ENCODE peak calls at places on chromosomes 3 and 15, in four cellular contexts. K, U, Q and D are unnamed samples.
A peak's percentile ranks its signal among the peaks of the same experiment; 100 is the strongest.

GRCh38 chr3:178320481-178321352 is 215.5 kb upstream of the KCNMB2 start:
- DNase-seq in K (no peak), U (no peak), Q (no peak), D (peak; percentile 63)

GRCh38 chr3:101074518-101074917 is 81.3 kb upstream of the ABI3BP start:
- DNase-seq in K (no peak), U (no peak), Q (no peak), D (no peak)

GRCh38 chr3:112647122-112647521 is 6.2 kb upstream of the CCDC80 start:
- DNase-seq in K (peak; percentile 61), U (no peak), Q (no peak), D (no peak)

GRCh38 chr3:156630081-156630772 is 44.2 kb upstream of the TIPARP start:
- DNase-seq in K (no peak), U (no peak), Q (no peak), D (no peak)

GRCh38 chr3:71447197-71447596 is 136.3 kb downstream of the FOXP1 start:
- DNase-seq in K (no peak), U (no peak), Q (no peak), D (no peak)

GRCh38 chr15:41650806-41651205 is 9.4 kb upstream of the MGA start:
- DNase-seq in K (no peak), U (no peak), Q (no peak), D (no peak)

GRCh38 chr3:48275292-48276027 is 34.6 kb downstream of the ZNF589 start:
- DNase-seq in K (no peak), U (no peak), Q (no peak), D (no peak)

GRCh38 chr3:10288575-10288960 is 4.2 kb downstream of the GHRL start:
- DNase-seq in K (no peak), U (no peak), Q (no peak), D (no peak)

GRCh38 chr3:167611718-167612117 is 42.0 kb downstream of the WDR49 start:
- DNase-seq in K (no peak), U (no peak), Q (no peak), D (no peak)

GRCh38 chr3:157130881-157131251 is 29.1 kb downstream of the CCNL1 start:
- DNase-seq in K (no peak), U (no peak), Q (no peak), D (no peak)

GRCh38 chr3:126338796-126339241 is 18.4 kb downstream of the KLF15 start:
- DNase-seq in K (no peak), U (no peak), Q (peak; percentile 71), D (peak; percentile 69)

GRCh38 chr15:75532413-75533250 is 46.5 kb downstream of the PTPN9 start:
- DNase-seq in K (peak; percentile 64), U (peak; percentile 79), Q (no peak), D (peak; percentile 86)

DNA sequence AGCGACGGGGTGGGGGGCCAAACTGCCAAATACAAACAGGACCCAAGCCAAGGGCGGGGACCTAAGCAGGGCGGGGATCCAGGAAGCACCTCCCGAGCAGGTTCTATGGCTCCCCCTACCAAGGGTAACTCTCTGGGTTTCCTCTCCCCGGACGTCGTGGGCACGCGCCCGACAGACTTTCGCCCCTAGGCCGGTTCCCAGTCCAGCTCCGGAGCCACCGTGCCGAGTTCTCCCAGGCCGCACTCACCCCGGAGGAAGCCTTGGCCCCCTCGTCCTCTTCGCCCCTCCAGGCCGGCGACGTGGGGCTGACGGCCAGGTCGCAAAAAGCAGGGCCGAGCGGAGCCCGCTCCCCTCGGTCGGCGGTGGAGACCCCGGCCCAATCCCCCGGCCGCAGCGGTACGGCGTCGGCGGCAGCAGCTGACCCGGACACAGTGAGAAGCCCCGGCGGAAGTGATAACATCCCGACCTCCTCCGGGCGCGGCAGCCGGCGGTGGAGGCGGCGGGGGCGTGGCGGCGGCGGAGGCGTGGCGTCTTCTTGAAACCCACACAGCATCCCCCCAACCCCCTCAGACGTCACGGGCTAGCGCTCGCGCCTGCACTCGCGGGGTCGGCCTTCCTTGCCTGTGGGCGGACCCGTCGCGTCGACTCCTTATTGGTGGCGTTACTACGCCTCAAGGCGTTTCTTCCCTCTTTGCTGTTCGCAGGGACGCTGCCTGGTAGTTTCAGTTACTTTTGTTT is at the start of gene BNIP2:
- DNase-seq in K (peak; percentile 98), U (peak; percentile 98), Q (peak; percentile 100), D (peak; percentile 100)
- TF ChIP-seq EP300 in K (no peak), U (peak; percentile 91), Q (no peak), D (no peak)

DNA sequence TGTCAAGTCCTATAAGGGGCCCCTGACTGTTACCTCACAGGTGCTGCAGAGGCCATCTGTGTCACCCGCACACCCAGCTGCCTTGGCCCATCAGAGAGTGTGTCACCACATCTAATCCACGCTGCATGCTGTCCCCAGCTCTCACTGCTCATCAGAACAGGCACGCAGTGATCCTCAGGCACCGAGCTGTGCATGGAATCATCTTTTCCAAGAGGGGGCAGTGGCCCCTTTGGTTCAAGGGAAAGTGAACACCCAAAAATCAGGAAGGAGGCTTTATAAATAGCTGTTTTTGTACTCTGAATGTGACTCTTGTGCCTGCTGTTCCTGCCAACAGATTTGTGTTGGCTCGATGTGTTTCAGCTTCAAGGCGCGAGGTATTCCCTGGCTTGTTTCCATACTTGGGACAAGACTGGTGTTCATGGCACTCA is 110.3 kb upstream of the ETV5 start:
- DNase-seq in K (no peak), U (no peak), Q (no peak), D (no peak)
- TF ChIP-seq CTCF in K (no peak), U (no peak), Q (no peak), D (no peak)

GRCh38 chr3:170750478-170750830 is 119.5 kb downstream of the RPL22L1 start:
- DNase-seq in K (no peak), U (no peak), Q (no peak), D (no peak)

GRCh38 chr3:170752571-170753155 is 117.3 kb downstream of the RPL22L1 start:
- DNase-seq in K (no peak), U (no peak), Q (no peak), D (no peak)

GRCh38 chr3:170749765-170750477 is 120.1 kb downstream of the RPL22L1 start:
- DNase-seq in K (no peak), U (no peak), Q (no peak), D (no peak)

GRCh38 chr3:170751894-170752283 is 118.1 kb downstream of the RPL22L1 start:
- DNase-seq in K (no peak), U (no peak), Q (no peak), D (no peak)

GRCh38 chr3:170751083-170751893 is 118.7 kb downstream of the RPL22L1 start:
- DNase-seq in K (peak; percentile 9), U (peak; percentile 69), Q (peak; percentile 84), D (peak; percentile 73)
- TF ChIP-seq EP300 in K (no peak), U (peak; percentile 68), Q (no peak), D (no peak)

DNA sequence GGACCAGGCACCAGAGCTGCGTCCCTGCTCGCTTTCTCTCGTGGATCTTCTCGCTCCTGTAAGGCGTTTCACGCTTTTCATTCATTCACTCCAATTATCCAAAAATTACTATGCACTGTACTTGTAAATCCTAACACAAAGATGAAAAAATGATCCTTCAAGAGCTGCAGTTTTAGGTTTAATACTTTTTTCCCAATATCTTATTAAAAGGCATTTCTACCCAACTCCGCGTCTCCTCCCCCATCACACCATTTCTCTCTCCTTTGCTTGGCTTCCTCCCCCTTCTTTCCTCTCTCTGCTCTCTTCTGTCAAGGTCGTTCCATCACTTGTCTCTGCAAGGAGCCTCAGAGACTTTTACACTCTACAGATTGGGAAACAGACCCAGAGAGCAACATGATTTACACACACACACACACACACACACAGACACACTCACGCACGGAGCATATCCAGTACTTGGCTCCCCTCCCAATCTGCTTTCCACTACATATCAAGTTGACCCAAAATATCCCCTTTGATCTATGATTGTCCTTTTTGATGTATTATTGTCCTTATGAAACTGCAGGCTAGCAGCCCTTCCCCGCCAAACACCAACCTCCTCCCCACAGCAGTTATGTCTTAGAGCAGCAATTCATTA is 476 bp upstream of the CLDN1 start:
- DNase-seq in K (no peak), U (peak; percentile 28), Q (no peak), D (no peak)
- TF ChIP-seq CTCF in K (no peak), U (no peak), Q (no peak), D (no peak)

GRCh38 chr3:120559228-120560061 is 36.7 kb upstream of the NDUFB4 start:
- DNase-seq in K (no peak), U (peak; percentile 25), Q (no peak), D (peak; percentile 77)
- TF ChIP-seq EP300 in K (no peak), U (no peak), Q (no peak), D (no peak)